ENCODE peak calls at places on chromosomes 12 and 14, in six cellular contexts. Y is HL-60, Z is cardiac fibroblast, J is SK-N-SH, E is tibial artery, U is left ventricle myocardium inferior. F is an unnamed sample.

GRCh38 chr14:23602181-23603095 is 23.8 kb upstream of the JPH4 start:
- DNase-seq in Y (no peak), Z (no peak), J (no peak), E (no peak), U (no peak), F (no peak)

GRCh38 chr12:95179011-95179410 is 38.3 kb downstream of the FGD6 start:
- DNase-seq in Y (no peak), Z (no peak), J (no peak), E (no peak), U (no peak), F (no peak)

GRCh38 chr14:77485901-77486678 is 12.5 kb downstream of the ISM2 start:
- DNase-seq in Y (no peak), Z (no peak), J (no peak), E (no peak), U (no peak), F (no peak)

GRCh38 chr12:121138284-121138683 is 5.6 kb downstream of the P2RX7 start:
- DNase-seq in Y (no peak), Z (no peak), J (no peak), E (no peak), U (no peak), F (no peak)

GRCh38 chr14:59044707-59045106 is 143.8 kb upstream of the DAAM1 start:
- DNase-seq in Y (peak; percentile 18), Z (no peak), J (no peak), E (no peak), U (no peak), F (no peak)

GRCh38 chr12:30931222-30931621 is 4.7 kb downstream of the TSPAN11 start:
- DNase-seq in Y (no peak), Z (no peak), J (no peak), E (no peak), U (no peak), F (no peak)

GRCh38 chr12:47858511-47859266 is 39.0 kb upstream of the HDAC7 start:
- DNase-seq in Y (no peak), Z (no peak), J (no peak), E (no peak), U (no peak), F (no peak)

GRCh38 chr12:2051700-2052625 is 824 bp upstream of the CACNA1C start:
- DNase-seq in Y (no peak), Z (no peak), J (peak; percentile 59), E (no peak), U (no peak), F (no peak)

GRCh38 chr12:110228756-110229155 is 52.3 kb upstream of the ATP2A2 start:
- DNase-seq in Y (no peak), Z (no peak), J (no peak), E (no peak), U (no peak), F (no peak)

GRCh38 chr12:109358154-109358869 is 10.6 kb downstream of the MYO1H start:
- DNase-seq in Y (no peak), Z (peak; percentile 59), J (peak; percentile 25), E (no peak), U (no peak), F (no peak)

GRCh38 chr14:67526676-67527459 is 6.2 kb upstream of the PLEKHH1 start:
- DNase-seq in Y (peak; percentile 8), Z (peak; percentile 59), J (peak; percentile 65), E (no peak), U (no peak), F (peak; percentile 61)
- TF ChIP-seq CTCF in Y (no peak), Z (peak; percentile 55), J (peak; percentile 86), E (peak; percentile 39), U (peak; percentile 70), F (peak; percentile 65)

GRCh38 chr14:92534863-92535654 is 21.5 kb downstream of the RIN3 start:
- DNase-seq in Y (no peak), Z (peak; percentile 32), J (no peak), E (no peak), U (no peak), F (no peak)
- H3K4me3 ChIP-seq in Y (no peak overlapping the region), Z (no peak overlapping the region), J (no peak overlapping the region), E (no peak overlapping the region), U (no peak overlapping the region), F (no peak overlapping the region)

GRCh38 chr12:19830461-19830860 is 391.2 kb downstream of the AEBP2 start:
- DNase-seq in Y (no peak), Z (no peak), J (no peak), E (no peak), U (no peak), F (no peak)
- TF ChIP-seq CTCF in Y (no peak), Z (no peak), J (no peak), E (no peak), U (no peak), F (no peak)

GRCh38 chr14:81516941-81517797 is 16.5 kb downstream of the SEL1L start:
- DNase-seq in Y (no peak), Z (peak; percentile 82), J (no peak), E (no peak), U (no peak), F (no peak)

GRCh38 chr14:81521356-81521755 is 12.3 kb downstream of the SEL1L start:
- DNase-seq in Y (no peak), Z (no peak), J (no peak), E (no peak), U (no peak), F (no peak)

GRCh38 chr14:81519200-81519998 is 14.3 kb downstream of the SEL1L start:
- DNase-seq in Y (peak; percentile 83), Z (peak; percentile 66), J (no peak), E (no peak), U (no peak), F (no peak)

GRCh38 chr14:81523016-81523415 is 10.6 kb downstream of the SEL1L start:
- DNase-seq in Y (no peak), Z (no peak), J (no peak), E (no peak), U (no peak), F (no peak)

GRCh38 chr14:81517798-81518398 is 15.8 kb downstream of the SEL1L start:
- DNase-seq in Y (no peak), Z (peak; percentile 43), J (no peak), E (peak; percentile 47), U (peak; percentile 56), F (no peak)
- H3K4me3 ChIP-seq in Y (no peak overlapping the region), Z (no peak overlapping the region), J (no peak overlapping the region), E (no peak overlapping the region), U (no peak overlapping the region), F (no peak overlapping the region)

GRCh38 chr12:49283541-49284429 is 11.2 kb upstream of the PRPH start:
- DNase-seq in Y (no peak), Z (no peak), J (peak; percentile 34), E (no peak), U (no peak), F (peak; percentile 45)
- TF ChIP-seq CTCF in Y (no peak), Z (no peak), J (peak; percentile 29), E (no peak), U (no peak), F (peak; percentile 73)

DNA sequence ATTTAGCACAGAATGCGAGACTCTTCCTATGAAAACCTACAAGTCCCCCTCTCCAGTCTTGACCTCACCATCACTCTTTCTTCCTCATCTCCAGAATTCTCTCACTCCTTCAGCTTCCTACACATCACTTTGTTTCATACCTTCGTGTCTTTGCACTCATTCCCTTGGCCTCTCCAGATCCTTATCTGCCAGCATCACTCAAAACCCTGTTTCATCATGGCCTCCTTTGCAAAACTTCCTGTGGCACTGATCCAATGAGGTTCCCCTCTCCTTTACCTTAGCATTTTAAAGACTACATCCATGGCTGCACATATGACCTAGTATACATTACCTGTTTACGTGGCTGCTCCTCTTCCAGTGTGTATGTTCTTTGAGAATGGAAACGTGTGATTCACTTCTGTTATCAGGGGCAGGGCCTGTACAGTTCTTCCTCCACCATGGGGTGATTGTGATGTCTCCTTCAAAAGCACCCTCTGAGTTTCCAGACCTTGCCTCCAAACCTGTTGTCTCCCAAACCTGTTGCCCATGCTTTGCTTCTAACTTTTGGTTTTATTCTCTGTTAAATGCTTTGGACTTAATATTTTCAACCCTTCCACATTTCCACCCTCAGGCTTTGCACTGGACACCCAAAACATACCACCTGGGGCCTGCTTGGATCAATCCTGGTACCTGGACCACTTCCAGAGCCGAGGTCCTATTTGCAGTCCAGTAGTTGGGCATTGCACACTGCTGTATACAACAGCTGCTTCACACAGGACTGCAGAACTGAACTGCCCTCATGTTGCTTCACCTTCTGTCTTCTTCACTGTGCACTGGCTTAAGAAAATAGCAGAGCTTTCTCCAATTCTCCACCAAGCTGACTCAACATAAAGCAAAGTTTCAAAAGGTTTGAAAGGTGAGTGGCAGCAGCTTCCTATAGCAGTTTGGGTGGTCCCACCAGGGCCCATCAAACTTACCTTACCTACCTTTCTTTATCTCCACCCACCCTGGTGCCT is 131.7 kb downstream of the LLPH start:
- DNase-seq in Y (no peak), Z (no peak), J (no peak), E (no peak), U (no peak), F (no peak)
- H3K4me3 ChIP-seq in Y (no peak overlapping the region), Z (no peak overlapping the region), J (no peak overlapping the region), E (no peak overlapping the region), U (no peak overlapping the region), F (no peak overlapping the region)

GRCh38 chr14:88929656-88930436 is 105.4 kb downstream of the TTC8 start:
- DNase-seq in Y (no peak), Z (no peak), J (no peak), E (no peak), U (no peak), F (no peak)
- TF ChIP-seq CTCF in Y (no peak), Z (peak; percentile 39), J (peak; percentile 25), E (no peak), U (no peak), F (peak; percentile 50)

GRCh38 chr12:32789446-32789845 is 33.7 kb upstream of the YARS2 start:
- DNase-seq in Y (no peak), Z (no peak), J (no peak), E (no peak), U (no peak), F (no peak)
- H3K4me3 ChIP-seq in Y (no peak overlapping the region), Z (no peak overlapping the region), J (no peak overlapping the region), E (no peak overlapping the region), U (no peak overlapping the region), F (no peak overlapping the region)

F was measured in WERI-Rb-1.